ENCODE peak calls at places on chromosomes 3 and 15, in eight cellular contexts. Q is fibroblast of mammary gland, G is neural progenitor cell, P is foreskin melanocyte, S is amygdala, R is posterior vena cava, C is A549, L is HuH-7. W is an unnamed sample.

GRCh38 chr15:57551717-57552677 is 39.7 kb upstream of the MYZAP start:
- DNase-seq in Q (peak), G (peak), P (no peak), R (no peak), L (peak), S (no peak), C (peak), W (no peak)

GRCh38 chr3:88589131-88589530 is 439.4 kb downstream of the C3orf38 start:
- DNase-seq in G (peak), L (no peak), C (no peak), S (no peak), P (peak), Q (no peak), R (no peak), W (no peak)

GRCh38 chr3:194900886-194901522 is 215.3 kb downstream of the FAM43A start:
- DNase-seq in R (peak), G (no peak), Q (no peak), C (no peak), S (no peak), L (no peak), P (no peak), W (no peak)

GRCh38 chr3:77414881-77415280 is 375.0 kb downstream of the ROBO2 start:
- DNase-seq in P (no peak), C (no peak), L (no peak), G (no peak), Q (no peak), R (no peak), S (no peak), W (no peak)

GRCh38 chr3:189320511-189320910 is 148.7 kb downstream of the TPRG1 start:
- DNase-seq in C (no peak), S (no peak), P (no peak), L (no peak), R (no peak), Q (peak), G (no peak), W (no peak)

GRCh38 chr15:42427429-42428223 is 63.3 kb downstream of the ZNF106 start:
- DNase-seq in S (no peak), Q (peak), L (no peak), C (no peak), R (no peak), P (no peak), G (no peak), W (no peak)

GRCh38 chr15:92801412-92801773 is 98.7 kb upstream of the CHD2 start:
- DNase-seq in G (no peak), S (no peak), Q (peak), P (no peak), L (no peak), R (no peak), C (peak), W (no peak)

GRCh38 chr3:192409838-192410683 is 317.3 kb downstream of the FGF12 start:
- DNase-seq in S (no peak), L (peak), G (peak), C (peak), Q (no peak), R (no peak), P (no peak), W (no peak)

GRCh38 chr3:157104928-157105652 is 54.9 kb downstream of the CCNL1 start:
- DNase-seq in G (peak), Q (no peak), L (no peak), R (no peak), C (no peak), S (no peak), P (no peak), W (no peak)

GRCh38 chr3:45677045-45677436 is 12.2 kb upstream of the SACM1L start:
- DNase-seq in Q (peak), L (peak), C (peak), G (no peak), P (no peak), S (no peak), R (no peak), W (no peak)